ENCODE peak calls at places on chromosome 16, in eight cellular contexts. Q is choroid plexus epithelial cell, S is IMR-90, A is cardiac muscle cell, T is tibial nerve, R is fibroblast of lung, I is fibroblast of pulmonary artery, Y is hepatocyte. G is an unnamed sample.

GRCh38 chr16:73846292-73846849 is 450.2 kb upstream of the PSMD7 start:
- DNase-seq in S (no peak), Y (no peak), A (peak; percentile 42), R (no peak), T (no peak), I (no peak), Q (no peak), G (no peak)

GRCh38 chr16:68737730-68738590 is 868 bp downstream of the CDH1 start:
- DNase-seq in A (peak; percentile 18), S (no peak), T (no peak), I (no peak), Y (peak; percentile 71), Q (no peak), R (no peak), G (no peak)

GRCh38 chr16:66274335-66275110 is 92.0 kb upstream of the CDH5 start:
- DNase-seq in Q (peak; percentile 73), T (no peak), A (no peak), S (peak; percentile 44), R (peak; percentile 36), I (peak; percentile 71), Y (peak; percentile 41), G (no peak)

GRCh38 chr16:67661101-67661661 is 421 bp downstream of the PARD6A start:
- DNase-seq in T (no peak), R (peak; percentile 56), A (peak; percentile 81), Q (peak; percentile 67), Y (peak; percentile 84), S (peak; percentile 52), I (peak; percentile 51), G (no peak)

GRCh38 chr16:77807-78443 is at the start of gene MPG:
- DNase-seq in Y (peak; percentile 93), R (peak; percentile 69), I (peak; percentile 77), Q (peak; percentile 84), S (peak; percentile 72), T (peak; percentile 80), A (peak; percentile 87), G (peak; percentile 75)

GRCh38 chr16:4465977-4466779 is 8.2 kb downstream of the NMRAL1 start:
- DNase-seq in I (peak; percentile 13), A (no peak), Q (no peak), S (no peak), Y (no peak), R (no peak), T (no peak), G (no peak)

GRCh38 chr16:20803192-20803560 is 3.1 kb downstream of the ERI2 start:
- DNase-seq in Y (no peak), A (no peak), Q (no peak), R (no peak), T (no peak), I (no peak), S (peak; percentile 15), G (no peak)

GRCh38 chr16:78916928-78917545 is 683.5 kb downstream of the MAF start:
- DNase-seq in A (no peak), T (no peak), S (no peak), Q (no peak), I (no peak), Y (no peak), R (no peak), G (no peak)

GRCh38 chr16:50265260-50265659 is 1.1 kb upstream of the ADCY7 start:
- DNase-seq in I (no peak), Q (no peak), Y (peak; percentile 14), T (no peak), R (no peak), A (no peak), S (peak; percentile 12), G (no peak)

GRCh38 chr16:1991135-1991551 is 1.4 kb downstream of the SYNGR3 start:
- DNase-seq in Q (no peak), R (no peak), T (no peak), S (no peak), I (no peak), A (no peak), Y (no peak), G (no peak)

GRCh38 chr16:65727534-65728137 is 605.8 kb upstream of the CDH11 start:
- DNase-seq in S (no peak), R (no peak), T (no peak), Q (no peak), Y (no peak), A (no peak), I (no peak), G (no peak)

GRCh38 chr16:17346774-17347569 is 123.8 kb downstream of the XYLT1 start:
- DNase-seq in R (no peak), S (no peak), Y (peak; percentile 36), I (no peak), Q (no peak), A (no peak), T (no peak), G (no peak)

GRCh38 chr16:86363057-86363490 is 147.3 kb upstream of the FOXF1 start:
- DNase-seq in R (peak; percentile 97), S (peak; percentile 98), Q (peak; percentile 81), I (peak; percentile 96), A (peak; percentile 64), T (no peak), Y (peak; percentile 75), G (no peak)

GRCh38 chr16:81537721-81538561 is 93.3 kb downstream of the CMIP start:
- DNase-seq in Q (peak; percentile 79), R (peak; percentile 44), A (no peak), I (no peak), T (no peak), Y (no peak), S (no peak), G (no peak)

GRCh38 chr16:30030841-30031413 is at the start of gene TLCD3B:
- DNase-seq in I (no peak), T (no peak), Y (no peak), Q (no peak), A (no peak), R (no peak), S (no peak), G (no peak)

GRCh38 chr16:83539736-83540490 is 267.9 kb upstream of the HSBP1 start:
- DNase-seq in T (no peak), A (no peak), R (peak; percentile 62), I (no peak), S (peak; percentile 11), Y (no peak), Q (no peak), G (no peak)

GRCh38 chr16:64858076-64858475 is 263.8 kb downstream of the CDH11 start:
- DNase-seq in Y (no peak), R (peak; percentile 81), T (no peak), Q (peak; percentile 52), S (peak; percentile 78), A (no peak), I (no peak), G (no peak)

GRCh38 chr16:57070986-57071540 is 21.3 kb upstream of the CPNE2 start:
- DNase-seq in Q (no peak), S (no peak), T (no peak), A (no peak), R (no peak), Y (no peak), I (no peak), G (no peak)

DNA sequence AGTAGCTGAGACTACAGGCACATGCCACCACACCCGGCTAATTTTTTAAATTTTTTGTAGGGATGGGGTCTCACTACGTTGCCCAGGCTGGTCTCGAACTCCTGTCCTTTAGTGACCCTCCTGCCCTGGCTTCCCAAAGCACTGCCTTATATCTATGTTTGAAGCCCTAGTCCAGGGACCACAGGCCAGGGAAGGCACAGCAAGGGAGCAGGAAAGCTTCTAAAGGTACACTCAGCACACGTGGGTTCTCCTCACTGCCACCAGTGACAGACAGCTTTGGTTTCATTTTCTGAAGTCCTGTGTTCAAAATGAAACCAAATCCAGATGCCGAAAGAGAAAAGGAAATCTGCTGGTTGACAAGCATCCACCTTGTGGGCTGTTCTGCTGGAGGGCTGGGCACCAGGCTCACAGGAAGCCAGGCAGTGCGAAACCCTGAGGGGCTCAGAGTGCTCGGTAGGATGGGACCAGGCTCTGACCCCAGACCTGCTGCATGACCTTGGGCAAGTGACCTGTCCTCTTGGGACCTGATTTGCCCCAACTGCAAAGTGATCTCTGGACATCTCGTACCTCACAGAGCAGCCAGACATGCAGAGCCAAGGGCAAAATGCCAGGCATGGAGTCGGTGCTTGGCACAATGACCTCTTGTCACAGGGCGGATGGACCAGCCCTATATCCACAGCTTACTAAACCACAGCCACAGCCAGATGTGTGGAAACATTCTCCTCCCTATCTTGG is 2.7 kb upstream of the SOCS1 start:
- DNase-seq in A (no peak), T (no peak), R (no peak), Q (peak; percentile 37), S (no peak), Y (no peak), I (no peak), G (peak; percentile 92)
- H3K4me3 ChIP-seq in A (no peak overlapping the region), T (no peak overlapping the region), R (no peak overlapping the region), Q (no peak overlapping the region), S (no peak overlapping the region), Y (no peak overlapping the region), I (no peak overlapping the region), G (no peak overlapping the region)

DNA sequence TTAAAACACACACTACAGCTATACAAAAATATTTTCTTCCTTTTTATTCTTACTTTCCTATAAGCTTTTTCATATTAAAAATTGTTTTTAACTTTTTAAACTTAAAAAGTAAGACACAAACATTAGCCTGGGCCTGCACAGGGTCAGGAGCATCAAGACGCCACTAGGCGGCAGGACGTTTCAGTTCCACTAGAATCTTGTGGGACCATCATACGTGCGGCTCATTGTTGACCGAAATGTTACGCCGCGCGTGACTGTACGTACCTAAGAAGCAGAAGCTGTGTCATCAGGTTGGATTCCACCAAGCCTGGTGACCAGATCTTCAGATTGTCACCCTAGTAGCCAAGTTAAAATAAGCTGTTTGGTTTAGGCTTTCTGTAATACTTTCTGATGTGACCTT is 47.1 kb downstream of the USP10 start:
- DNase-seq in R (no peak), I (no peak), A (no peak), S (no peak), T (no peak), Q (no peak), Y (no peak), G (no peak)
- TF ChIP-seq CTCF in R (peak; percentile 17), I (peak; percentile 35), A (peak; percentile 24), S (peak; percentile 20), T (no peak), Q (peak; percentile 58), Y (peak; percentile 26), G (no peak)

DNA sequence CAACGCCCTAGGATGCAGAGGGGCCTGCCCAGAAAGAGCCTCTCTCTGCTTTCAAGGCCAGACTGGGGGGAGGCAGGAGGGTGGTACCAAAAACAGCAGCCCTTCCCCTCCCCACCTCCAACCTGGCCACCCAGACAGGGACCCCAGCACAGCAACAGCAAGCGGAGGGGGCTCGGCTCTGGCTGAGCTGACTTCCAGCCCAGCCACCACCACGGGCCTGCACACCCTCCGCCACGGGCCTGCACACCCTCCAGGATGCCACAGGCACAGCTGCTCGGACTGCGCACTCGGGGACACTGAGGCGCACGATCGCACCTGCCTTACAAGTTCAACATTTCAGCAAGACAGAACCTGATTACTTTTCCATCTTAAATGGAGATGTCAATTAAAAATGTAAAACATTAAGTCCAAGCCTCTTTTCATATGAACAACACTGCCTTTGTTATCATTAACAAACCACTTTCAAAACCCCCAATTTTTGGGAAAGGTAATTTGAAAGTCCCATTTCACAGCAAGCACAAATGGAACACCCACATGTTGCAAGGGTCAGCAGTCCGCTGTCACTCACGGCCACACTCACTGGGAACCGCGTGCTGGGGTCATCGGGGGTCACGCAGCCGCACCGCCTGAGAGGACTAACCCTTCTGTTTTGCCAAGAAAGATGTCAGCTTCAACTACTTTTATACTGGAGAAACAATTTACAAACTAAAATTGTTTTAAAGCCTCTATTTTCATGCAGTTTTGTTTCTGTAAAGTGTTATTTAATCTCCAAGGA is 76.4 kb downstream of the ANKRD11 start:
- DNase-seq in A (no peak), S (no peak), I (no peak), T (no peak), R (no peak), Y (no peak), Q (no peak), G (no peak)
- H3K4me3 ChIP-seq in A (no peak overlapping the region), S (no peak overlapping the region), I (no peak overlapping the region), T (no peak overlapping the region), R (no peak overlapping the region), Y (no peak overlapping the region), Q (no peak overlapping the region), G (no peak overlapping the region)

GRCh38 chr16:12458591-12459400 is 344.9 kb downstream of the CPPED1 start:
- DNase-seq in A (no peak), I (no peak), T (no peak), Q (no peak), S (no peak), Y (no peak), R (no peak), G (no peak)
- TF ChIP-seq CTCF in A (no peak), I (no peak), T (no peak), Q (no peak), S (no peak), Y (no peak), R (no peak), G (no peak)

G was measured in lower leg skin.